ENCODE peak calls at places on chromosomes 6 and 20, in four cellular contexts. I is caudate nucleus, O is substantia nigra, L is activated T-helper 1 cell treated with Interleukin-2 at 50 U/mL for 16 hours. R is an unnamed sample.

GRCh38 chr20:4504814-4505213 is 216.9 kb upstream of the PRND start:
- DNase-seq in I (no peak), L (no peak), O (no peak), R (no peak)

GRCh38 chr6:41347349-41348050 is 12.1 kb downstream of the NCR2 start:
- DNase-seq in O (no peak), I (no peak), L (no peak), R (no peak)

GRCh38 chr6:121581327-121581726 is 145.9 kb downstream of the GJA1 start:
- DNase-seq in L (no peak), I (no peak), O (no peak), R (no peak)

GRCh38 chr6:158769696-158770446 is 49.3 kb downstream of the EZR start:
- DNase-seq in O (peak), I (no peak), L (no peak), R (no peak)

GRCh38 chr6:5090603-5091002 is 5.5 kb downstream of the PPP1R3G start:
- DNase-seq in O (no peak), L (no peak), I (no peak), R (no peak)

GRCh38 chr6:129863664-129864063 is 2.5 kb upstream of the TMEM244 start:
- DNase-seq in I (no peak), L (no peak), O (no peak), R (no peak)

GRCh38 chr20:29740601-29740950 is 1516.9 kb upstream of the DEFB115 start:
- DNase-seq in O (no peak), I (no peak), L (no peak), R (no peak)

GRCh38 chr6:100353276-100354015 is 111.3 kb downstream of the SIM1 start:
- DNase-seq in L (no peak), O (no peak), I (no peak), R (no peak)

GRCh38 chr6:109303647-109304283 is 78.5 kb downstream of the CD164 start:
- DNase-seq in O (no peak), I (no peak), L (no peak), R (no peak)

GRCh38 chr6:141598487-141598886 is 534.2 kb upstream of the GJE1 start:
- DNase-seq in L (no peak), I (no peak), O (no peak), R (no peak)

GRCh38 chr20:9602834-9603173 is 88.4 kb downstream of the LAMP5 start:
- DNase-seq in O (no peak), L (no peak), I (no peak), R (no peak)

GRCh38 chr6:43911625-43912577 is 141.9 kb downstream of the VEGFA start:
- DNase-seq in L (no peak), I (no peak), O (no peak), R (no peak)

GRCh38 chr6:152267967-152268845 is 369.0 kb downstream of the SYNE1 start:
- DNase-seq in O (no peak), I (no peak), L (no peak), R (peak)

GRCh38 chr6:169323221-169323620 is 69.6 kb upstream of the THBS2 start:
- DNase-seq in L (no peak), I (no peak), O (no peak), R (no peak)

GRCh38 chr6:31541658-31542521 is at the start of gene DDX39B:
- DNase-seq in L (peak), O (peak), I (peak), R (peak)

GRCh38 chr6:121885399-121886152 is 450.1 kb downstream of the GJA1 start:
- DNase-seq in O (no peak), L (no peak), I (no peak), R (no peak)

GRCh38 chr20:40339661-40340449 is 349.2 kb downstream of the MAFB start:
- DNase-seq in O (no peak), I (no peak), L (no peak), R (peak)

GRCh38 chr6:28401172-28401571 is 1.6 kb upstream of the ZSCAN12 start:
- DNase-seq in O (no peak), L (no peak), I (no peak), R (no peak)

GRCh38 chr6:14108571-14109410 is 8.8 kb upstream of the CD83 start:
- DNase-seq in I (no peak), O (no peak), L (no peak), R (peak)

GRCh38 chr6:144883915-144884314 is 598.8 kb downstream of the UTRN start:
- DNase-seq in L (no peak), O (no peak), I (no peak), R (no peak)

GRCh38 chr20:12591949-12592470 is 416.8 kb upstream of the SPTLC3 start:
- DNase-seq in I (no peak), O (no peak), L (no peak), R (no peak)

GRCh38 chr6:101747711-101748110 is 354.2 kb downstream of the GRIK2 start:
- DNase-seq in L (no peak), I (no peak), O (peak), R (no peak)

GRCh38 chr6:35148167-35148741 is 7.1 kb upstream of the TCP11 start:
- DNase-seq in I (no peak), O (no peak), L (no peak), R (no peak)

GRCh38 chr6:134510920-134511319 is 193.0 kb upstream of the SGK1 start:
- DNase-seq in L (no peak), I (no peak), O (no peak), R (peak)

GRCh38 chr6:140393665-140394064 is 1019.2 kb upstream of the CITED2 start:
- DNase-seq in L (no peak), O (no peak), I (no peak), R (no peak)

GRCh38 chr20:24863356-24863755 is 85.7 kb upstream of the CST7 start:
- DNase-seq in O (no peak), I (no peak), L (no peak), R (no peak)

GRCh38 chr20:34365765-34366213 is 2.7 kb downstream of the ITCH start:
- DNase-seq in O (no peak), I (no peak), L (no peak), R (peak)

GRCh38 chr6:137927777-137928218 is 60.7 kb downstream of the TNFAIP3 start:
- DNase-seq in O (no peak), L (peak), I (no peak), R (peak)

GRCh38 chr6:36700812-36701211 is 3.2 kb downstream of the RAB44 start:
- DNase-seq in O (no peak), L (no peak), I (no peak), R (peak)

GRCh38 chr6:36223706-36224105 is 27.2 kb downstream of the BRPF3 start:
- DNase-seq in O (no peak), I (no peak), L (no peak), R (no peak)

GRCh38 chr6:159700970-159701369 is 7.9 kb upstream of the SOD2 start:
- DNase-seq in I (no peak), L (no peak), O (no peak), R (no peak)

GRCh38 chr20:56629464-56630085 is 469 bp downstream of the TFAP2C start:
- DNase-seq in I (no peak), L (no peak), O (no peak), R (no peak)

GRCh38 chr20:25077610-25078169 is 4.3 kb downstream of the VSX1 start:
- DNase-seq in I (no peak), O (peak), L (no peak), R (no peak)

GRCh38 chr20:9889270-9889981 is 50.5 kb upstream of the PAK5 start:
- DNase-seq in O (no peak), L (no peak), I (no peak), R (no peak)

GRCh38 chr6:147205690-147206600 is 1.7 kb downstream of the STXBP5 start:
- DNase-seq in O (peak), L (no peak), I (no peak), R (no peak)

GRCh38 chr6:156816505-156816904 is 39.3 kb downstream of the ARID1B start:
- DNase-seq in O (no peak), L (no peak), I (no peak), R (peak)

GRCh38 chr6:89050155-89050554 is 30.4 kb upstream of the PNRC1 start:
- DNase-seq in O (no peak), L (no peak), I (no peak), R (no peak)

GRCh38 chr6:170080169-170080827 is 210.6 kb downstream of the DLL1 start:
- DNase-seq in I (no peak), O (no peak), L (no peak), R (no peak)

GRCh38 chr20:12570371-12570770 is 438.4 kb upstream of the SPTLC3 start:
- DNase-seq in I (no peak), L (no peak), O (no peak), R (peak)

GRCh38 chr6:44615621-44616020 is 228.1 kb downstream of the CDC5L start:
- DNase-seq in L (no peak), I (no peak), O (no peak), R (no peak)

R was measured in KBM-7.